ENCODE peak calls at places on chromosomes 16 and 17, in ten cellular contexts. O, M, Y, L, D, F, T, P, Z and U are unnamed samples.

GRCh38 chr16:22420606-22421135 is 46.3 kb upstream of the CDR2 start:
- DNase-seq in O (no peak), M (no peak), Y (no peak), L (no peak), D (no peak), F (no peak), T (no peak), P (no peak), Z (no peak), U (no peak)

GRCh38 chr17:4156750-4157381 is 13.9 kb downstream of the CYB5D2 start:
- DNase-seq in O (no peak), M (no peak), Y (no peak), L (no peak), D (no peak), F (no peak), T (no peak), P (no peak), Z (no peak), U (no peak)

GRCh38 chr16:18945233-18945632 is 19.0 kb upstream of the SMG1 start:
- DNase-seq in O (no peak), M (no peak), Y (no peak), L (no peak), D (no peak), F (no peak), T (no peak), P (no peak), Z (no peak), U (no peak)

GRCh38 chr16:4529085-4530060 is 9.2 kb downstream of the CDIP1 start:
- DNase-seq in O (peak; percentile 65), M (no peak), Y (no peak), L (no peak), D (no peak), F (no peak), T (peak; percentile 88), P (no peak), Z (no peak), U (no peak)

GRCh38 chr17:3609689-3610088 is 478 bp upstream of the TRPV1 start:
- DNase-seq in O (no peak), M (no peak), Y (no peak), L (no peak), D (no peak), F (no peak), T (no peak), P (no peak), Z (no peak), U (no peak)

GRCh38 chr16:24700549-24701392 is 28.7 kb upstream of the TNRC6A start:
- DNase-seq in O (peak; percentile 58), M (peak; percentile 60), Y (peak; percentile 89), L (peak; percentile 68), D (no peak), F (peak; percentile 84), T (peak; percentile 99), P (peak; percentile 82), Z (peak; percentile 56), U (no peak)

GRCh38 chr17:67378444-67379250 is 1.6 kb downstream of the PITPNC1 start:
- DNase-seq in O (peak; percentile 69), M (peak; percentile 50), Y (peak; percentile 75), L (peak; percentile 76), D (peak; percentile 82), F (peak; percentile 91), T (peak; percentile 74), P (peak; percentile 91), Z (peak; percentile 72), U (peak; percentile 45)

GRCh38 chr17:17542906-17543635 is 46.9 kb upstream of the RASD1 start:
- DNase-seq in O (no peak), M (no peak), Y (no peak), L (no peak), D (no peak), F (peak; percentile 23), T (no peak), P (no peak), Z (no peak), U (no peak)

DNA sequence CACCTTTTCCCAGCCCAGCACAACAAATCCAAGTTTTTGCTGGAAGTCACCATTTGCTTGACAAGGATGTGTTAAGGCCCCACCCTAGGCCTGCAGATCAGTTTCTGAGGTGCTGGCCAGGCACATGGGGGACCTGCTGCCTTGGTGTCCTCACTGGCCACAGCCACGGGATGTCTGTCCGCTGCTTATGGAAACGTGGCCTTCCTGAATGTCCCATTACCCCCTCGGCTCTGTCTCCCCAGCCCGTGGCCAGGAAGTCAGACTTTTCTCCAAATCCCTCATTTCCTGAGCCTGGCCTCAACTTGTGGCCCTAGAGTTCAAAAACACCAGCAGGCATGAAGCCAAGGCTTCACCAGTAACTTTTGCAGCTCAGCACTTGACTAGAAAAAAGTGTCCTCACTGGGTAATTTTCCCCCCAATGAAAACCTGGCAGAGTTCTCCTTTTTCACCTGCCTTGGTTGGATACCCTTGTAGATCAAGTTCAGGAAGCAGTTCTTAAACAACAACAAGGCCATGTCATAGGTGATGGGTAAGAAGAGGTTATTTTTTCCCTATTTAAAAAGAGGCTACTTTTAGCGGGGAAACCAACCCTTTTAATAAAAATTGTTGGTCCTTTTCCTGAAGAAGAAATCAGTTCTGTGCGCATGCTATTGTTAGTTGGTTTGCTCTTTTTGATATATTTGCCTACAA is 80.8 kb downstream of the SOCS1 start:
- DNase-seq in O (no peak), M (no peak), Y (no peak), L (no peak), D (no peak), F (no peak), T (no peak), P (no peak), Z (no peak), U (no peak)
- H3K27ac ChIP-seq in O (no peak overlapping the region), M (no peak overlapping the region), Y (no peak overlapping the region), L (no peak overlapping the region), D (no peak overlapping the region), F (no peak overlapping the region), T (no peak overlapping the region), P (no peak overlapping the region), Z (no peak overlapping the region), U (no peak overlapping the region)

GRCh38 chr17:82281502-82282238 is 8.2 kb upstream of the CSNK1D start:
- DNase-seq in O (peak; percentile 83), M (no peak), Y (no peak), L (peak; percentile 80), D (no peak), F (peak; percentile 30), T (peak; percentile 47), P (no peak), Z (no peak), U (no peak)

GRCh38 chr17:82282239-82283207 is 9.0 kb upstream of the CSNK1D start:
- DNase-seq in O (no peak), M (no peak), Y (no peak), L (no peak), D (no peak), F (no peak), T (peak; percentile 43), P (no peak), Z (no peak), U (no peak)

GRCh38 chr17:82280537-82280936 is 7.0 kb upstream of the CSNK1D start:
- DNase-seq in O (no peak), M (no peak), Y (no peak), L (no peak), D (no peak), F (no peak), T (no peak), P (no peak), Z (no peak), U (no peak)

GRCh38 chr17:82278786-82279379 is 5.4 kb upstream of the CSNK1D start:
- DNase-seq in O (peak; percentile 80), M (no peak), Y (no peak), L (no peak), D (no peak), F (peak; percentile 44), T (no peak), P (no peak), Z (no peak), U (no peak)

GRCh38 chr17:82281076-82281475 is 7.6 kb upstream of the CSNK1D start:
- DNase-seq in O (no peak), M (no peak), Y (no peak), L (no peak), D (no peak), F (no peak), T (no peak), P (no peak), Z (no peak), U (no peak)
- H3K27ac ChIP-seq in O (no peak overlapping the region), M (no peak overlapping the region), Y (peak overlapping the region; percentile 51), L (no peak overlapping the region), D (no peak overlapping the region), F (no peak overlapping the region), T (no peak overlapping the region), P (no peak overlapping the region), Z (no peak overlapping the region), U (no peak overlapping the region)

DNA sequence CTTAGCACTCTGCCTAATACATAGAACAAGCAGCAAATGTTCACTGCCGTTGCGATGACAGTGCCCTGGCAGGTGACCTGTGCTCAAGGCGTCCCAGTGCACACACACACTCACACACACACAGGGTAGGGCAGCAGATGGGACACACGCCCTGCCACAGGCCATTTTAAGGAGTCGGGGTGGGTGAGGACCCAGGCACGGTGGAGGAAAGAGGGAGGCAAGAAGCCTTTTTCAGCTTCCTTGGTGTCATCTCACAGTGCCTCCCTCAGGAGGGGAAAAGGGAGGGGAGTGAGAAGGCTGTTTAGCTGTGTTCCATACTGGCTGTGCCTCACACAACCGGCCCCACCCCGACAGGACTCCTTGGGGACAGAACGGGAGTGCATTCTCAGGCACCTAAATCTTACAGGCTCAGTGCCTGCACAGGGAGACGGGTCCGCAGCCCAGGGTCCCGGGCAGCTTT is 1.5 kb downstream of the PITPNM3 start:
- DNase-seq in O (no peak), M (no peak), Y (no peak), L (no peak), D (no peak), F (no peak), T (no peak), P (no peak), Z (peak; percentile 65), U (no peak)
- H3K27ac ChIP-seq in O (no peak overlapping the region), M (no peak overlapping the region), Y (peak overlapping the region; percentile 89), L (peak overlapping the region; percentile 83), D (no peak overlapping the region), F (no peak overlapping the region), T (no peak overlapping the region), P (peak overlapping the region; percentile 77), Z (peak overlapping the region; percentile 51), U (no peak overlapping the region)

DNA sequence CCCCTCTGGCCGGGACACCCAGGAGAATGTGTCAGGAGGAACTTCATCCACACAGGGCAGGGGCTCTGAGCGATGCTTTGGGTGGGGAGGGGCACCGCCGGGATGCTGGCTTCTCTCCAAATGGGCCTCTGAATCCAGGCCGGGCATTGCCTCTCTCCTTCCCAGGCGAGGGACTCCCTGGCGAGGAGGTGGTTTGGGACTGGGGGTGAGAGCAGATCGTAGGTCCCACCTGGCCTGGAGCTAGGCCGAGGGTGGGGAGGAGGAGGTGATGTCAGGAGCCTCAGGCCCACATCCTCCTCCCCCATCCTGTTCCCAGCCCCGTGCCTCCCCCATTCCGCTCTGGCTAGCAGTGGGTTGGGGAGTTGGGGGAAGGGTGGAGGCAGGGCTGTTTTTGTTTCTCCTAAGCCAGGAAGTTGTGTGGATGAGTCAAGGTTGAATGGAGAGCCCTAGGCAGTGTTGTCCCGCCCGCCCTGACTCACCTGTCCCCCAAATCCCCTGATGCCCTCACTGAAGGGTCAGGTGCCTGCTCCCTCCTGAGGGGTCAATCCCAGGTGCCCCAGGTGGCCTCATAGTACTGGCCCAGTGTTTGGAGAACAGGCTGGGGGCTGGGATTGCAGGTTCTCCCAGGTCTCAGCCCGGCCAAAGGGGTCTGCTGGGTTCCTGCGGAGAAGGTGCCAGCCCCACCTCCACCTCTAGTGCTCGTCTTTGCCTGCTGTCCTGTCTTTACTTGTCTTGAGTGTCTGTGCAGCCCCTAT is 2.8 kb downstream of the GRB7 start:
- DNase-seq in O (peak; percentile 53), M (no peak), Y (peak; percentile 60), L (peak; percentile 53), D (no peak), F (peak; percentile 32), T (peak; percentile 50), P (no peak), Z (peak; percentile 57), U (no peak)
- H3K27ac ChIP-seq in O (peak overlapping the region; percentile 78), M (no peak overlapping the region), Y (peak overlapping the region; percentile 87), L (peak overlapping the region; percentile 82), D (no peak overlapping the region), F (no peak overlapping the region), T (no peak overlapping the region), P (peak overlapping the region; percentile 96), Z (peak overlapping the region; percentile 87), U (no peak overlapping the region)